ENCODE peak calls at places on chromosomes 11 and 22, in eight cellular contexts. One of them, this sample, is unnamed.
A peak's percentile ranks its signal among the peaks of the same experiment; 100 is the strongest.

GRCh38 chr11:69000831-69001245 is 12.2 kb downstream of the MRGPRF start:
- DNase-seq in spleen: peak; percentile 36
- DNase-seq in transverse colon: peak; percentile 49
- DNase-seq in GM23338: peak; percentile 37
- DNase-seq in K562: no peak
- DNase-seq in stomach: no peak
- DNase-seq in HCT116: peak; percentile 27
- DNase-seq in endothelial cell of umbilical vein: peak; percentile 92
- DNase-seq in this sample: peak; percentile 67

GRCh38 chr11:94401773-94402265 is 600 bp upstream of the GPR83 start:
- DNase-seq in K562: no peak
- DNase-seq in stomach: no peak
- DNase-seq in endothelial cell of umbilical vein: no peak
- DNase-seq in transverse colon: no peak
- DNase-seq in GM23338: peak; percentile 29
- DNase-seq in spleen: no peak
- DNase-seq in HCT116: no peak
- DNase-seq in this sample: no peak

GRCh38 chr11:28713850-28714249 is 605.7 kb downstream of the METTL15 start:
- DNase-seq in endothelial cell of umbilical vein: no peak
- DNase-seq in stomach: no peak
- DNase-seq in spleen: no peak
- DNase-seq in GM23338: no peak
- DNase-seq in HCT116: no peak
- DNase-seq in K562: no peak
- DNase-seq in transverse colon: no peak
- DNase-seq in this sample: no peak

GRCh38 chr11:70313945-70314344 is 43.5 kb downstream of the PPFIA1 start:
- DNase-seq in HCT116: no peak
- DNase-seq in GM23338: no peak
- DNase-seq in stomach: no peak
- DNase-seq in endothelial cell of umbilical vein: no peak
- DNase-seq in transverse colon: no peak
- DNase-seq in spleen: no peak
- DNase-seq in K562: no peak
- DNase-seq in this sample: no peak

GRCh38 chr11:9753031-9753430 is 89.2 kb downstream of the SWAP70 start:
- DNase-seq in GM23338: no peak
- DNase-seq in K562: no peak
- DNase-seq in endothelial cell of umbilical vein: no peak
- DNase-seq in stomach: no peak
- DNase-seq in HCT116: no peak
- DNase-seq in transverse colon: no peak
- DNase-seq in spleen: no peak
- DNase-seq in this sample: no peak

GRCh38 chr11:67606150-67606476 is 623 bp upstream of the NDUFV1 start:
- DNase-seq in K562: no peak
- DNase-seq in HCT116: no peak
- DNase-seq in stomach: no peak
- DNase-seq in spleen: no peak
- DNase-seq in GM23338: no peak
- DNase-seq in endothelial cell of umbilical vein: no peak
- DNase-seq in transverse colon: no peak
- DNase-seq in this sample: no peak

GRCh38 chr11:119416606-119417580 is 6.1 kb downstream of the THY1 start:
- DNase-seq in endothelial cell of umbilical vein: no peak
- DNase-seq in K562: no peak
- DNase-seq in spleen: no peak
- DNase-seq in stomach: no peak
- DNase-seq in transverse colon: no peak
- DNase-seq in HCT116: no peak
- DNase-seq in GM23338: peak; percentile 68
- DNase-seq in this sample: peak; percentile 43

GRCh38 chr11:41950470-41951143 is 491.2 kb upstream of the LRRC4C start:
- DNase-seq in GM23338: no peak
- DNase-seq in transverse colon: no peak
- DNase-seq in spleen: no peak
- DNase-seq in endothelial cell of umbilical vein: no peak
- DNase-seq in K562: no peak
- DNase-seq in HCT116: no peak
- DNase-seq in stomach: no peak
- DNase-seq in this sample: no peak

GRCh38 chr22:30538280-30538679 is 8.3 kb downstream of the SEC14L6 start:
- DNase-seq in K562: no peak
- DNase-seq in transverse colon: no peak
- DNase-seq in endothelial cell of umbilical vein: no peak
- DNase-seq in HCT116: no peak
- DNase-seq in spleen: no peak
- DNase-seq in stomach: no peak
- DNase-seq in GM23338: no peak
- DNase-seq in this sample: no peak

GRCh38 chr11:19092850-19093249 is 24.1 kb upstream of the ZDHHC13 start:
- DNase-seq in K562: no peak
- DNase-seq in HCT116: no peak
- DNase-seq in stomach: no peak
- DNase-seq in endothelial cell of umbilical vein: no peak
- DNase-seq in spleen: no peak
- DNase-seq in transverse colon: no peak
- DNase-seq in GM23338: no peak
- DNase-seq in this sample: no peak

GRCh38 chr11:18368236-18368635 is 26.1 kb upstream of the LDHA start:
- DNase-seq in K562: no peak
- DNase-seq in GM23338: no peak
- DNase-seq in spleen: no peak
- DNase-seq in stomach: no peak
- DNase-seq in transverse colon: no peak
- DNase-seq in HCT116: no peak
- DNase-seq in endothelial cell of umbilical vein: no peak
- DNase-seq in this sample: no peak

GRCh38 chr11:84408946-84409411 is 1122.8 kb upstream of the CCDC90B start:
- DNase-seq in endothelial cell of umbilical vein: no peak
- DNase-seq in stomach: no peak
- DNase-seq in spleen: no peak
- DNase-seq in transverse colon: no peak
- DNase-seq in K562: no peak
- DNase-seq in HCT116: no peak
- DNase-seq in GM23338: peak; percentile 51
- DNase-seq in this sample: no peak

GRCh38 chr11:85718991-85719807 is 33.2 kb upstream of the CCDC89 start:
- DNase-seq in GM23338: peak; percentile 86
- DNase-seq in K562: no peak
- DNase-seq in HCT116: peak; percentile 82
- DNase-seq in stomach: no peak
- DNase-seq in transverse colon: no peak
- DNase-seq in spleen: no peak
- DNase-seq in endothelial cell of umbilical vein: peak; percentile 23
- DNase-seq in this sample: no peak

GRCh38 chr11:68724293-68724692 is 27.0 kb downstream of the TESMIN start:
- DNase-seq in transverse colon: no peak
- DNase-seq in GM23338: no peak
- DNase-seq in HCT116: no peak
- DNase-seq in spleen: no peak
- DNase-seq in stomach: no peak
- DNase-seq in K562: no peak
- DNase-seq in endothelial cell of umbilical vein: no peak
- DNase-seq in this sample: no peak

GRCh38 chr11:2415601-2416380 is 15.2 kb downstream of the TSSC4 start:
- DNase-seq in HCT116: no peak
- DNase-seq in endothelial cell of umbilical vein: no peak
- DNase-seq in stomach: no peak
- DNase-seq in spleen: no peak
- DNase-seq in transverse colon: no peak
- DNase-seq in GM23338: peak; percentile 54
- DNase-seq in K562: no peak
- DNase-seq in this sample: no peak

GRCh38 chr11:14029971-14030531 is 67.5 kb downstream of the SPON1 start:
- DNase-seq in GM23338: no peak
- DNase-seq in endothelial cell of umbilical vein: no peak
- DNase-seq in transverse colon: peak; percentile 50
- DNase-seq in spleen: no peak
- DNase-seq in stomach: peak; percentile 79
- DNase-seq in HCT116: no peak
- DNase-seq in K562: no peak
- DNase-seq in this sample: peak; percentile 88

GRCh38 chr22:35593885-35594470 is 23.2 kb downstream of the MB start:
- DNase-seq in K562: no peak
- DNase-seq in endothelial cell of umbilical vein: no peak
- DNase-seq in HCT116: no peak
- DNase-seq in stomach: no peak
- DNase-seq in GM23338: no peak
- DNase-seq in spleen: peak; percentile 35
- DNase-seq in transverse colon: no peak
- DNase-seq in this sample: no peak

GRCh38 chr22:31123292-31123602 is 481 bp downstream of the INPP5J start:
- DNase-seq in spleen: no peak
- DNase-seq in stomach: no peak
- DNase-seq in HCT116: no peak
- DNase-seq in K562: no peak
- DNase-seq in GM23338: no peak
- DNase-seq in endothelial cell of umbilical vein: no peak
- DNase-seq in transverse colon: no peak
- DNase-seq in this sample: no peak

GRCh38 chr22:46815896-46816721 is 53.7 kb downstream of the TBC1D22A start:
- DNase-seq in GM23338: peak; percentile 31
- DNase-seq in transverse colon: no peak
- DNase-seq in K562: peak; percentile 36
- DNase-seq in HCT116: no peak
- DNase-seq in spleen: peak; percentile 45
- DNase-seq in stomach: no peak
- DNase-seq in endothelial cell of umbilical vein: no peak
- DNase-seq in this sample: peak; percentile 13

GRCh38 chr11:33310720-33311500 is 53.7 kb downstream of the HIPK3 start:
- DNase-seq in transverse colon: no peak
- DNase-seq in K562: no peak
- DNase-seq in endothelial cell of umbilical vein: no peak
- DNase-seq in stomach: no peak
- DNase-seq in HCT116: no peak
- DNase-seq in spleen: no peak
- DNase-seq in GM23338: peak; percentile 59
- DNase-seq in this sample: no peak

DNA sequence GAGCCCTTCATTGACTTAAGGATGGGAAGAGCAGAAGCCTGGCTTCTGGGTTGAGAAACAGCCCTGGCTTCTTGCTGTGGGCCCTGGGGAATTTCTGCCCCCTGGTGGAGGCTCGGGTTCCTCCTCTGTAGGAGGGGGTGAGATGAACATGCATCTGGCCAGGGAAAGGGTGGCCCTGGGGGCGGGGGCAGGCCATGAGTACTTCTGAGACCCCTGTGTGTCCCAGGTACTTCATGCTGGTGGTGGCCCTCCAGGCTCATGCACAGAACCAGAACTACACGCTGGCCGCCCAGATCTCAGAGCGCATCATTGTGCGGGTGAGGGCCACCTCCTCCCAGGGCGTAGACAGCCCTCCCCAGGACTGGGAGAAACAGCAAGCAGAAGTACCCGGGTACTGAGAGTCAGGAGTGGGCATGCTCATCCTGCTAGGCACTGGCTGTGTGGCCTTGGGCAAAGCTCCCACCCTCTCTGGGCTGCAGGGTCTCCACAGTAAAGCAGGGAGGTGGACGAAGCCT is 15.8 kb downstream of the TMEM258 start:
- DNase-seq in K562: peak; percentile 90
- DNase-seq in stomach: peak; percentile 76
- DNase-seq in spleen: no peak
- DNase-seq in endothelial cell of umbilical vein: peak; percentile 50
- DNase-seq in GM23338: peak; percentile 85
- DNase-seq in HCT116: peak; percentile 28
- DNase-seq in transverse colon: peak; percentile 66
- DNase-seq in this sample: no peak
- TF ChIP-seq CTCF in K562: peak; percentile 89
- TF ChIP-seq CTCF in stomach: peak; percentile 67
- TF ChIP-seq CTCF in spleen: peak; percentile 80
- TF ChIP-seq CTCF in endothelial cell of umbilical vein: peak; percentile 86
- TF ChIP-seq CTCF in GM23338: peak; percentile 88
- TF ChIP-seq CTCF in HCT116: peak; percentile 92
- TF ChIP-seq CTCF in transverse colon: peak; percentile 65
- TF ChIP-seq CTCF in this sample: peak; percentile 25

DNA sequence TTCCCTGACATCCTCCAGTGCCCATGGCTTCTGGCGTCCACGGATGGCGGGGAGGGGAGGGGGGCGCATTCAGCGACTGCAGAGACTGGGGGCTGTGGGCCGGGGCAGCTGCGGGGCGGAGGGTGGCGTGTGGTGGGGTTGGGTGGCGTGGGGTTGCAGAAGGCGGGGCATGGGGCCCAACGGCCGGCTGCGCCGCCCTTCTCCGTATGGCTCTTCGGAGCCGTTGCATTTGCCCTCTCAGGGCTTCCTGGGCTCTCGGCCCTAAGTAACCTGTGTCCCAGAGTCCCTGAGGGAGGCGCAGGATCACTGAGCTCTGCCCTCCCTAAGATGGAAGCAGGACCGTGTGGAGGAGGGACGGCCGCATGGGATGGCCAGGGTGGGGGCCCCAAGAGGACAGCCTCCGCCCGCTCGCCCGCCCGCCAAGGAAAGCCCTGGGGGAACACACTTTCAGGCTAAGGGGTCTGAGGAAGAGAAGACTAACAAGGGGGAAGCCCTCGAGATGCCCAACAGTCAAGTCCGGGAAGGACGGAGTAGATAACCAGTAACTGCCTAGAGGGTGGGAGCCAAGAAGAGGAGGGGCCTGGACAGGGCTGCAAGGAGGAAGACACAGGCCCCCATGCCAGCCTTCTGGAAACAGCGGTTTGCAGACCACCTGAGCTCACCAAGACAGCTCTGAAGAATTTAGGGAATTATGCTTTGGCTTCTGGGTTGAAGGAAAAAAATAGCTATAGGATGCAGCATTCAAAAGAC is 9.2 kb upstream of the AIFM3 start:
- DNase-seq in HCT116: no peak
- DNase-seq in spleen: peak; percentile 82
- DNase-seq in transverse colon: peak; percentile 82
- DNase-seq in GM23338: peak; percentile 82
- DNase-seq in stomach: peak; percentile 33
- DNase-seq in endothelial cell of umbilical vein: no peak
- DNase-seq in K562: no peak
- DNase-seq in this sample: no peak
- H3K4me3 ChIP-seq in HCT116: peak overlapping the region; percentile 98
- H3K4me3 ChIP-seq in spleen: peak overlapping the region; percentile 73
- H3K4me3 ChIP-seq in transverse colon: peak overlapping the region; percentile 54
- H3K4me3 ChIP-seq in GM23338: peak overlapping the region; percentile 79
- H3K4me3 ChIP-seq in stomach: peak overlapping the region; percentile 76
- H3K4me3 ChIP-seq in endothelial cell of umbilical vein: peak overlapping the region; percentile 7
- H3K4me3 ChIP-seq in K562: no peak overlapping the region
- H3K4me3 ChIP-seq in this sample: peak overlapping the region; percentile 92

GRCh38 chr22:38681784-38682335 is at the start of gene TOMM22:
- DNase-seq in K562: peak; percentile 88
- DNase-seq in HCT116: peak; percentile 72
- DNase-seq in GM23338: peak; percentile 95
- DNase-seq in stomach: peak; percentile 91
- DNase-seq in transverse colon: peak; percentile 91
- DNase-seq in spleen: peak; percentile 98
- DNase-seq in endothelial cell of umbilical vein: peak; percentile 88
- DNase-seq in this sample: peak; percentile 72

GRCh38 chr22:38685761-38686160 is 4.0 kb downstream of the TOMM22 start:
- DNase-seq in GM23338: no peak
- DNase-seq in HCT116: no peak
- DNase-seq in endothelial cell of umbilical vein: no peak
- DNase-seq in K562: no peak
- DNase-seq in spleen: no peak
- DNase-seq in stomach: no peak
- DNase-seq in transverse colon: no peak
- DNase-seq in this sample: no peak
- TF ChIP-seq POLR2AphosphoS5 in GM23338: no peak
- TF ChIP-seq POLR2AphosphoS5 in HCT116: no peak
- TF ChIP-seq POLR2AphosphoS5 in endothelial cell of umbilical vein: no peak
- TF ChIP-seq POLR2AphosphoS5 in K562: no peak
- TF ChIP-seq POLR2AphosphoS5 in spleen: no peak
- TF ChIP-seq POLR2AphosphoS5 in stomach: no peak
- TF ChIP-seq POLR2AphosphoS5 in transverse colon: no peak
- TF ChIP-seq POLR2AphosphoS5 in this sample: no peak

GRCh38 chr22:20116951-20117645 is at the start of gene TRMT2A:
- DNase-seq in stomach: peak; percentile 99
- DNase-seq in HCT116: peak; percentile 97
- DNase-seq in endothelial cell of umbilical vein: peak; percentile 99
- DNase-seq in GM23338: peak; percentile 99
- DNase-seq in transverse colon: peak; percentile 98
- DNase-seq in spleen: peak; percentile 100
- DNase-seq in K562: peak; percentile 100
- DNase-seq in this sample: peak; percentile 97
- TF ChIP-seq CTCF in stomach: no peak
- TF ChIP-seq CTCF in HCT116: no peak
- TF ChIP-seq CTCF in endothelial cell of umbilical vein: peak; percentile 25
- TF ChIP-seq CTCF in GM23338: no peak
- TF ChIP-seq CTCF in transverse colon: peak; percentile 15
- TF ChIP-seq CTCF in spleen: peak; percentile 40
- TF ChIP-seq CTCF in K562: peak; percentile 56
- TF ChIP-seq CTCF in this sample: no peak

This sample was measured in breast epithelium.